ENCODE peak calls at places on chromosomes 3 and 15, in eight cellular contexts. A is NCI-H774; E is adrenal gland; J is MM.1S; Q is T-cell; V is activated CD8-positive, alpha-beta memory T cell treated with anti-CD3 and anti-CD28 coated beads, Interleukin-2, amount 50 U/mL, for 4 hours; T is NB4; N is NCI-H1417. C is an unnamed sample.

GRCh38 chr3:58009026-58009748 is 965 bp downstream of the FLNB start:
- DNase-seq in J (no peak), Q (peak; percentile 52), T (no peak), A (no peak), V (peak; percentile 50), E (no peak), N (peak; percentile 52), C (peak; percentile 33)

GRCh38 chr3:18111702-18112311 is 313.3 kb downstream of the SATB1 start:
- DNase-seq in J (peak; percentile 76), T (no peak), A (peak; percentile 4), V (no peak), N (peak; percentile 9), E (no peak), Q (no peak), C (peak; percentile 52)

GRCh38 chr15:70471517-70471916 is 291.8 kb downstream of the UACA start:
- DNase-seq in E (no peak), J (no peak), V (no peak), T (no peak), N (no peak), Q (no peak), A (no peak), C (no peak)

GRCh38 chr3:11720220-11721113 is 76.8 kb upstream of the VGLL4 start:
- DNase-seq in V (peak; percentile 46), E (peak; percentile 79), A (peak; percentile 57), J (peak; percentile 76), N (peak; percentile 67), Q (peak; percentile 58), T (peak; percentile 78), C (peak; percentile 85)

GRCh38 chr15:92365079-92365478 is 28.6 kb upstream of the ST8SIA2 start:
- DNase-seq in V (no peak), A (no peak), Q (no peak), E (peak; percentile 17), J (no peak), N (no peak), T (peak; percentile 23), C (no peak)

GRCh38 chr15:66730168-66731014 is 28.4 kb downstream of the SMAD6 start:
- DNase-seq in Q (no peak), N (no peak), J (no peak), V (no peak), E (no peak), T (no peak), A (no peak), C (no peak)

GRCh38 chr3:133712017-133712416 is 34.2 kb upstream of the TF start:
- DNase-seq in N (no peak), A (no peak), J (no peak), T (no peak), V (no peak), Q (no peak), E (no peak), C (no peak)

GRCh38 chr3:152203677-152204076 is 65.1 kb upstream of the MBNL1 start:
- DNase-seq in J (no peak), E (no peak), A (no peak), V (no peak), T (peak; percentile 29), N (no peak), Q (no peak), C (no peak)

GRCh38 chr15:59966262-59966661 is 37.8 kb upstream of the FOXB1 start:
- DNase-seq in E (no peak), Q (no peak), T (no peak), N (no peak), J (no peak), V (no peak), A (no peak), C (no peak)

GRCh38 chr3:127589600-127590281 is 792 bp downstream of the TPRA1 start:
- DNase-seq in J (peak; percentile 20), E (peak; percentile 43), Q (peak; percentile 5), V (no peak), A (no peak), N (peak; percentile 51), T (peak; percentile 29), C (peak; percentile 20)

GRCh38 chr3:158152186-158152585 is 42.3 kb downstream of the RSRC1 start:
- DNase-seq in T (no peak), E (no peak), N (no peak), V (no peak), A (no peak), J (no peak), Q (no peak), C (no peak)

GRCh38 chr3:168812234-168812633 is 716.5 kb upstream of the GOLIM4 start:
- DNase-seq in N (peak; percentile 19), J (no peak), V (no peak), E (no peak), A (no peak), Q (no peak), T (no peak), C (no peak)

GRCh38 chr3:128317101-128317697 is 149.5 kb downstream of the DNAJB8 start:
- DNase-seq in J (no peak), E (no peak), N (no peak), A (no peak), T (no peak), Q (no peak), V (no peak), C (no peak)

GRCh38 chr15:84967380-84967779 is 14.3 kb upstream of the PDE8A start:
- DNase-seq in Q (no peak), N (no peak), T (no peak), J (no peak), V (no peak), A (no peak), E (no peak), C (peak; percentile 77)

GRCh38 chr15:41581110-41581509 is 22.1 kb downstream of the TYRO3 start:
- DNase-seq in E (no peak), V (no peak), A (no peak), T (peak; percentile 37), J (peak; percentile 14), Q (no peak), N (no peak), C (peak; percentile 16)

C was measured in KBM-7.